ENCODE peak calls at places on chromosome 13, in nine cellular contexts. E is tibial artery, M is colonic mucosa, N is endodermal cell, L is heart right ventricle, K is heart left ventricle, X is sigmoid colon, Q is PC-9, I is left ventricle myocardium inferior. P is an unnamed sample.
A peak's percentile ranks its signal among the peaks of the same experiment; 100 is the strongest.

GRCh38 chr13:113283904-113284303 is 13.1 kb upstream of the LAMP1 start:
- DNase-seq in E (no peak), M (no peak), N (no peak), L (no peak), K (no peak), X (no peak), Q (no peak), I (no peak), P (no peak)

GRCh38 chr13:105665284-105665683 is 870.2 kb downstream of the EFNB2 start:
- DNase-seq in E (no peak), M (no peak), N (no peak), L (no peak), K (no peak), X (no peak), Q (no peak), I (no peak), P (no peak)

GRCh38 chr13:44243198-44243852 is 130.3 kb upstream of the SERP2 start:
- DNase-seq in E (no peak), M (no peak), N (peak; percentile 92), L (peak; percentile 57), K (peak; percentile 47), X (no peak), Q (peak; percentile 78), I (no peak), P (no peak)

GRCh38 chr13:39463611-39464010 is 139.4 kb downstream of the LHFPL6 start:
- DNase-seq in E (no peak), M (no peak), N (no peak), L (no peak), K (no peak), X (no peak), Q (no peak), I (no peak), P (no peak)

GRCh38 chr13:39415003-39415402 is 188.0 kb downstream of the LHFPL6 start:
- DNase-seq in E (peak; percentile 45), M (no peak), N (no peak), L (peak; percentile 72), K (no peak), X (peak; percentile 71), Q (no peak), I (no peak), P (no peak)

GRCh38 chr13:30864352-30865130 is 41.5 kb upstream of the MEDAG start:
- DNase-seq in E (no peak), M (no peak), N (peak; percentile 50), L (no peak), K (no peak), X (no peak), Q (no peak), I (no peak), P (no peak)

GRCh38 chr13:40692946-40693345 is 26.5 kb upstream of the FOXO1 start:
- DNase-seq in E (no peak), M (no peak), N (no peak), L (no peak), K (no peak), X (no peak), Q (peak; percentile 11), I (no peak), P (no peak)

GRCh38 chr13:30832845-30833332 is 73.2 kb upstream of the MEDAG start:
- DNase-seq in E (no peak), M (peak; percentile 94), N (peak; percentile 77), L (no peak), K (no peak), X (no peak), Q (peak; percentile 80), I (peak; percentile 29), P (peak; percentile 82)

GRCh38 chr13:51805925-51806324 is 2.0 kb upstream of the DHRS12 start:
- DNase-seq in E (no peak), M (no peak), N (no peak), L (no peak), K (no peak), X (no peak), Q (no peak), I (no peak), P (no peak)

GRCh38 chr13:88223958-88224357 is 552.8 kb downstream of the SLITRK5 start:
- DNase-seq in E (no peak), M (no peak), N (no peak), L (no peak), K (no peak), X (no peak), Q (no peak), I (no peak), P (no peak)

GRCh38 chr13:60164490-60164889 is 762 bp upstream of the DIAPH3 start:
- DNase-seq in E (no peak), M (peak; percentile 27), N (no peak), L (no peak), K (no peak), X (no peak), Q (no peak), I (no peak), P (no peak)

GRCh38 chr13:99022953-99023352 is 45.1 kb upstream of the DOCK9 start:
- DNase-seq in E (no peak), M (no peak), N (no peak), L (no peak), K (no peak), X (no peak), Q (no peak), I (no peak), P (no peak)

GRCh38 chr13:94389544-94390351 is 89.7 kb downstream of the DCT start:
- DNase-seq in E (no peak), M (no peak), N (no peak), L (no peak), K (no peak), X (no peak), Q (no peak), I (no peak), P (no peak)

GRCh38 chr13:90857921-90858320 is 489.6 kb upstream of the MIR17HG start:
- DNase-seq in E (no peak), M (no peak), N (no peak), L (no peak), K (no peak), X (no peak), Q (no peak), I (no peak), P (no peak)

DNA sequence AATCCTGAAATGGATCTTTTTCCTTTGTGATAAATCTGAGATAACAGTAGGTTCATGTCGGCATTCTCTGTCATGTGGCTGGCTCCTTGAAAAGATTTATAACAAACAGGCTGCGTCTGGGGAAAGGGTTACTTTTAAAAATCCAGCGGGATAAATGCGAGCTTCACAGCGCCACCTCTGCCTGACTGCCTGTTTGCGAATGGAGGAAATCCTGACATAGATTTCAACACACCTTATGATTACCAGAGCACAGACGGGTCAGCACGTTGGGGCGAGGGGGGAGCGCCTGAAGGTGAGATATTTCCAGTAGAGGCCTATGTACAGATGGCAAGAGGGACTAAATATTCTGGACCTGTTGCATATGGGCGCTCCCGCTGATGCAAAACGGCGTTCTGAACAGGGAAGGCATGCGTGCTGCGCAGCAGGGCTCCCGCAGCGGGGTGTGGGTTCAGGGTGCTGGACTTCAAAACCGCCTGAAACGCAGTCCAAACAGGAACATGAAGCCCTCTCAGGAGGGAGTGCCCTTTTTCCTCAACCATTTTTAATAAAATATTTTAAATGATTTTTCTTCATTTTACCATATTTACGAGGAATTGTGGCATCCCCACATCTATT is 445.3 kb upstream of the SGCG start:
- DNase-seq in E (no peak), M (no peak), N (peak; percentile 67), L (no peak), K (no peak), X (no peak), Q (no peak), I (no peak), P (no peak)
- TF ChIP-seq CTCF in E (no peak), M (no peak), N (peak; percentile 59), L (no peak), K (no peak), X (no peak), Q (no peak), I (peak; percentile 28), P (no peak)

GRCh38 chr13:23620211-23620610 is 50.0 kb downstream of the TNFRSF19 start:
- DNase-seq in E (no peak), M (no peak), N (no peak), L (no peak), K (no peak), X (no peak), Q (no peak), I (no peak), P (no peak)

GRCh38 chr13:23621316-23621645 is 51.1 kb downstream of the TNFRSF19 start:
- DNase-seq in E (no peak), M (no peak), N (no peak), L (no peak), K (no peak), X (no peak), Q (no peak), I (no peak), P (no peak)

GRCh38 chr13:23622991-23623390 is 52.8 kb downstream of the TNFRSF19 start:
- DNase-seq in E (no peak), M (no peak), N (no peak), L (no peak), K (no peak), X (no peak), Q (no peak), I (no peak), P (no peak)

GRCh38 chr13:23620613-23621315 is 50.6 kb downstream of the TNFRSF19 start:
- DNase-seq in E (no peak), M (no peak), N (no peak), L (no peak), K (no peak), X (no peak), Q (no peak), I (no peak), P (no peak)

GRCh38 chr13:23623394-23623793 is 53.2 kb downstream of the TNFRSF19 start:
- DNase-seq in E (no peak), M (no peak), N (no peak), L (no peak), K (no peak), X (no peak), Q (no peak), I (no peak), P (no peak)
- H3K27ac ChIP-seq in E (no peak overlapping the region), M (no peak overlapping the region), N (no peak overlapping the region), L (no peak overlapping the region), K (no peak overlapping the region), X (no peak overlapping the region), Q (no peak overlapping the region), I (no peak overlapping the region), P (no peak overlapping the region)

GRCh38 chr13:74132152-74132767 is 1.9 kb downstream of the KLF12 start:
- DNase-seq in E (no peak), M (no peak), N (no peak), L (no peak), K (no peak), X (no peak), Q (no peak), I (no peak), P (no peak)
- H3K4me3 ChIP-seq in E (peak overlapping the region; percentile 93), M (peak overlapping the region; percentile 74), N (peak overlapping the region; percentile 87), L (peak overlapping the region; percentile 84), K (peak overlapping the region; percentile 88), X (peak overlapping the region; percentile 61), Q (no peak overlapping the region), I (peak overlapping the region; percentile 95), P (peak overlapping the region; percentile 73)

GRCh38 chr13:104137416-104137815 is 1071.2 kb upstream of the SLC10A2 start:
- DNase-seq in E (no peak), M (no peak), N (no peak), L (no peak), K (no peak), X (no peak), Q (no peak), I (no peak), P (no peak)

DNA sequence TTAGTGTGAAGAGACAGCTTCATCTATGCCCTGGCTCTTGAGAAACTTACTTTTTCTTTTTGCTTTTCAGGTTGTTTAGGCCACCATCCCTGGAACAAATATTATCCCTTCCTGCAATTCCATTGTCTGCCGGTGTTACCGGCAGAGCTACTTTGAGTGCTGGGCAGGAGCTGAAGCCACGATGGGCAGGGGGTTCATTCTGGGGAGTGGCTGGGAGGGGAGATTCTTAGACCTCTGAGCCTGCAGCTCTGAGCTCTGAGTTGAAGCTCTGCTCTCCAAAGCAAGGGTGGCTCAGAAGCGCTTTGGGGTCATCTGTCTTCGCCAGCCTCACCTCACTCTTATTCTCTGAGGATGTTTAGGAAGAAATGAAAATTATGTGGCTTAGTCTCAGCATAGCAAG is 1066.6 kb upstream of the SLC10A2 start:
- DNase-seq in E (no peak), M (no peak), N (no peak), L (no peak), K (no peak), X (no peak), Q (no peak), I (no peak), P (no peak)
- TF ChIP-seq CTCF in E (no peak), M (no peak), N (no peak), L (no peak), K (no peak), X (no peak), Q (no peak), I (no peak), P (no peak)